ENCODE peak calls at places on chromosomes 7 and 10, in seven cellular contexts. K is left colon, A is KG1, S is SHP77 treated with DMSO at 0.1 percent for 48 hours, Z is retinal pigment epithelial cell, B is HCEC 1CT, G is Ammon's horn. P is an unnamed sample.

GRCh38 chr10:78966182-78966787 is 102.5 kb upstream of the ZMIZ1 start:
- DNase-seq in Z (no peak), G (no peak), S (no peak), B (no peak), K (no peak), A (no peak), P (no peak)

GRCh38 chr10:100948916-100949315 is 20.4 kb upstream of the SEMA4G start:
- DNase-seq in B (no peak), Z (no peak), G (no peak), A (no peak), S (no peak), K (no peak), P (no peak)

GRCh38 chr7:152512711-152513110 is 76.9 kb upstream of the KMT2C start:
- DNase-seq in S (no peak), G (no peak), Z (no peak), K (no peak), B (no peak), A (no peak), P (peak)

GRCh38 chr10:75254739-75255138 is 19.0 kb upstream of the COMTD1 start:
- DNase-seq in G (no peak), B (no peak), K (no peak), A (no peak), Z (no peak), S (no peak), P (no peak)

GRCh38 chr7:139427788-139428187 is 55.7 kb downstream of the KLRG2 start:
- DNase-seq in G (no peak), K (no peak), A (no peak), S (no peak), Z (no peak), B (no peak), P (no peak)

GRCh38 chr7:149741629-149742028 is 31.8 kb downstream of the ZNF467 start:
- DNase-seq in A (no peak), Z (no peak), B (no peak), S (no peak), K (no peak), G (peak), P (peak)

GRCh38 chr10:132862485-132863420 is 76.8 kb upstream of the NKX6-2 start:
- DNase-seq in S (no peak), G (no peak), A (no peak), Z (no peak), K (peak), B (no peak), P (no peak)

GRCh38 chr10:98312349-98312748 is 44.4 kb upstream of the LOXL4 start:
- DNase-seq in K (no peak), A (no peak), G (no peak), Z (no peak), B (no peak), S (no peak), P (no peak)

GRCh38 chr10:86872757-86873156 is 84.7 kb downstream of the MMRN2 start:
- DNase-seq in K (no peak), Z (no peak), A (peak), B (no peak), G (peak), S (no peak), P (no peak)

GRCh38 chr10:4147214-4147613 is 362.2 kb upstream of the KLF6 start:
- DNase-seq in K (no peak), Z (no peak), B (no peak), A (no peak), S (no peak), G (no peak), P (no peak)

GRCh38 chr7:78326870-78327269 is 528.3 kb downstream of the PHTF2 start:
- DNase-seq in G (peak), A (no peak), S (peak), K (no peak), Z (no peak), B (no peak), P (no peak)

GRCh38 chr7:37510043-37510634 is 61.5 kb upstream of the ELMO1 start:
- DNase-seq in G (peak), Z (no peak), K (no peak), A (no peak), S (no peak), B (no peak), P (no peak)

GRCh38 chr7:1849351-1849951 is 179.4 kb downstream of the ELFN1 start:
- DNase-seq in K (no peak), S (no peak), Z (no peak), G (no peak), B (no peak), A (no peak), P (no peak)

GRCh38 chr10:42753507-42754154 is 29.0 kb upstream of the BMS1 start:
- DNase-seq in B (no peak), A (no peak), Z (no peak), S (no peak), K (no peak), G (no peak), P (no peak)

GRCh38 chr10:129373231-129373630 is 93.8 kb upstream of the MGMT start:
- DNase-seq in B (no peak), A (no peak), S (no peak), K (no peak), G (no peak), Z (no peak), P (no peak)

GRCh38 chr7:66682350-66683093 is 53.8 kb downstream of the KCTD7 start:
- DNase-seq in S (no peak), K (peak), A (no peak), B (peak), Z (no peak), G (no peak), P (peak)

GRCh38 chr7:83546586-83546985 is 102.4 kb downstream of the SEMA3E start:
- DNase-seq in S (no peak), A (no peak), G (no peak), Z (no peak), B (peak), K (no peak), P (no peak)

GRCh38 chr10:79487296-79488194 is 24.8 kb upstream of the EIF5AL1 start:
- DNase-seq in A (no peak), B (peak), S (no peak), K (peak), Z (peak), G (peak), P (peak)

P was measured in HL-60.